ENCODE peak calls at places on chromosomes 3 and 15, in eight cellular contexts. One of them, this sample, is unnamed.

GRCh38 chr15:78204351-78205309 is 29.7 kb downstream of the ACSBG1 start:
- DNase-seq in gastrocnemius medialis: peak; percentile 52
- DNase-seq in activated CD8-positive, alpha-beta memory T cell treated with anti-CD3 and anti-CD28 coated beads for 48 hours: no peak
- DNase-seq in stimulated activated CD4-positive, alpha-beta T cell treated with anti-CD3 and anti-CD28 coated beads, Interleukin-2, amount 100 ng/mL, for 48 hours: no peak
- DNase-seq in hippocampal formation: peak; percentile 59
- DNase-seq in activated T-cell treated with anti-CD3 and anti-CD28 coated beads for 48 hours: no peak
- DNase-seq in HTR-8/SVneo: no peak
- DNase-seq in heart left ventricle: peak; percentile 73
- DNase-seq in this sample: no peak

GRCh38 chr3:14587733-14588360 is 47.7 kb upstream of the GRIP2 start:
- DNase-seq in gastrocnemius medialis: no peak
- DNase-seq in activated CD8-positive, alpha-beta memory T cell treated with anti-CD3 and anti-CD28 coated beads for 48 hours: no peak
- DNase-seq in stimulated activated CD4-positive, alpha-beta T cell treated with anti-CD3 and anti-CD28 coated beads, Interleukin-2, amount 100 ng/mL, for 48 hours: no peak
- DNase-seq in hippocampal formation: no peak
- DNase-seq in activated T-cell treated with anti-CD3 and anti-CD28 coated beads for 48 hours: no peak
- DNase-seq in HTR-8/SVneo: peak; percentile 60
- DNase-seq in heart left ventricle: no peak
- DNase-seq in this sample: no peak

GRCh38 chr3:154933581-154933980 is 146.5 kb upstream of the MME start:
- DNase-seq in gastrocnemius medialis: no peak
- DNase-seq in activated CD8-positive, alpha-beta memory T cell treated with anti-CD3 and anti-CD28 coated beads for 48 hours: no peak
- DNase-seq in stimulated activated CD4-positive, alpha-beta T cell treated with anti-CD3 and anti-CD28 coated beads, Interleukin-2, amount 100 ng/mL, for 48 hours: no peak
- DNase-seq in hippocampal formation: no peak
- DNase-seq in activated T-cell treated with anti-CD3 and anti-CD28 coated beads for 48 hours: no peak
- DNase-seq in HTR-8/SVneo: no peak
- DNase-seq in heart left ventricle: no peak
- DNase-seq in this sample: no peak

GRCh38 chr3:142963266-142964149 is at the start of gene PAQR9:
- DNase-seq in gastrocnemius medialis: no peak
- DNase-seq in activated CD8-positive, alpha-beta memory T cell treated with anti-CD3 and anti-CD28 coated beads for 48 hours: no peak
- DNase-seq in stimulated activated CD4-positive, alpha-beta T cell treated with anti-CD3 and anti-CD28 coated beads, Interleukin-2, amount 100 ng/mL, for 48 hours: peak; percentile 4
- DNase-seq in hippocampal formation: no peak
- DNase-seq in activated T-cell treated with anti-CD3 and anti-CD28 coated beads for 48 hours: no peak
- DNase-seq in HTR-8/SVneo: peak; percentile 18
- DNase-seq in heart left ventricle: peak; percentile 39
- DNase-seq in this sample: no peak

GRCh38 chr15:101489633-101490407 is at the start of gene PCSK6:
- DNase-seq in gastrocnemius medialis: no peak
- DNase-seq in activated CD8-positive, alpha-beta memory T cell treated with anti-CD3 and anti-CD28 coated beads for 48 hours: no peak
- DNase-seq in stimulated activated CD4-positive, alpha-beta T cell treated with anti-CD3 and anti-CD28 coated beads, Interleukin-2, amount 100 ng/mL, for 48 hours: no peak
- DNase-seq in hippocampal formation: no peak
- DNase-seq in activated T-cell treated with anti-CD3 and anti-CD28 coated beads for 48 hours: no peak
- DNase-seq in HTR-8/SVneo: no peak
- DNase-seq in heart left ventricle: peak; percentile 47
- DNase-seq in this sample: no peak

GRCh38 chr3:32203854-32204253 is 34.6 kb upstream of the CMTM8 start:
- DNase-seq in gastrocnemius medialis: no peak
- DNase-seq in activated CD8-positive, alpha-beta memory T cell treated with anti-CD3 and anti-CD28 coated beads for 48 hours: no peak
- DNase-seq in stimulated activated CD4-positive, alpha-beta T cell treated with anti-CD3 and anti-CD28 coated beads, Interleukin-2, amount 100 ng/mL, for 48 hours: no peak
- DNase-seq in hippocampal formation: no peak
- DNase-seq in activated T-cell treated with anti-CD3 and anti-CD28 coated beads for 48 hours: no peak
- DNase-seq in HTR-8/SVneo: peak; percentile 14
- DNase-seq in heart left ventricle: no peak
- DNase-seq in this sample: no peak

GRCh38 chr3:100796556-100796955 is 87.3 kb downstream of the TFG start:
- DNase-seq in gastrocnemius medialis: no peak
- DNase-seq in activated CD8-positive, alpha-beta memory T cell treated with anti-CD3 and anti-CD28 coated beads for 48 hours: no peak
- DNase-seq in stimulated activated CD4-positive, alpha-beta T cell treated with anti-CD3 and anti-CD28 coated beads, Interleukin-2, amount 100 ng/mL, for 48 hours: no peak
- DNase-seq in hippocampal formation: no peak
- DNase-seq in activated T-cell treated with anti-CD3 and anti-CD28 coated beads for 48 hours: no peak
- DNase-seq in HTR-8/SVneo: no peak
- DNase-seq in heart left ventricle: no peak
- DNase-seq in this sample: no peak

GRCh38 chr3:58308728-58309127 is 2.4 kb downstream of the HTD2 start:
- DNase-seq in gastrocnemius medialis: peak; percentile 17
- DNase-seq in activated CD8-positive, alpha-beta memory T cell treated with anti-CD3 and anti-CD28 coated beads for 48 hours: no peak
- DNase-seq in stimulated activated CD4-positive, alpha-beta T cell treated with anti-CD3 and anti-CD28 coated beads, Interleukin-2, amount 100 ng/mL, for 48 hours: no peak
- DNase-seq in hippocampal formation: no peak
- DNase-seq in activated T-cell treated with anti-CD3 and anti-CD28 coated beads for 48 hours: no peak
- DNase-seq in HTR-8/SVneo: no peak
- DNase-seq in heart left ventricle: no peak
- DNase-seq in this sample: no peak

GRCh38 chr3:123611077-123611476 is 26.2 kb upstream of the HACD2 start:
- DNase-seq in gastrocnemius medialis: no peak
- DNase-seq in activated CD8-positive, alpha-beta memory T cell treated with anti-CD3 and anti-CD28 coated beads for 48 hours: no peak
- DNase-seq in stimulated activated CD4-positive, alpha-beta T cell treated with anti-CD3 and anti-CD28 coated beads, Interleukin-2, amount 100 ng/mL, for 48 hours: no peak
- DNase-seq in hippocampal formation: no peak
- DNase-seq in activated T-cell treated with anti-CD3 and anti-CD28 coated beads for 48 hours: no peak
- DNase-seq in HTR-8/SVneo: no peak
- DNase-seq in heart left ventricle: no peak
- DNase-seq in this sample: no peak

GRCh38 chr3:99966657-99967420 is 147.5 kb downstream of the FILIP1L start:
- DNase-seq in gastrocnemius medialis: peak; percentile 53
- DNase-seq in activated CD8-positive, alpha-beta memory T cell treated with anti-CD3 and anti-CD28 coated beads for 48 hours: no peak
- DNase-seq in stimulated activated CD4-positive, alpha-beta T cell treated with anti-CD3 and anti-CD28 coated beads, Interleukin-2, amount 100 ng/mL, for 48 hours: no peak
- DNase-seq in hippocampal formation: no peak
- DNase-seq in activated T-cell treated with anti-CD3 and anti-CD28 coated beads for 48 hours: no peak
- DNase-seq in HTR-8/SVneo: no peak
- DNase-seq in heart left ventricle: no peak
- DNase-seq in this sample: no peak

GRCh38 chr3:158492685-158493084 is 78.3 kb upstream of the MLF1 start:
- DNase-seq in gastrocnemius medialis: no peak
- DNase-seq in activated CD8-positive, alpha-beta memory T cell treated with anti-CD3 and anti-CD28 coated beads for 48 hours: no peak
- DNase-seq in stimulated activated CD4-positive, alpha-beta T cell treated with anti-CD3 and anti-CD28 coated beads, Interleukin-2, amount 100 ng/mL, for 48 hours: no peak
- DNase-seq in hippocampal formation: no peak
- DNase-seq in activated T-cell treated with anti-CD3 and anti-CD28 coated beads for 48 hours: no peak
- DNase-seq in HTR-8/SVneo: no peak
- DNase-seq in heart left ventricle: no peak
- DNase-seq in this sample: no peak

GRCh38 chr3:58824285-58824684 is 157.7 kb upstream of the FAM3D start:
- DNase-seq in gastrocnemius medialis: no peak
- DNase-seq in activated CD8-positive, alpha-beta memory T cell treated with anti-CD3 and anti-CD28 coated beads for 48 hours: peak; percentile 1
- DNase-seq in stimulated activated CD4-positive, alpha-beta T cell treated with anti-CD3 and anti-CD28 coated beads, Interleukin-2, amount 100 ng/mL, for 48 hours: peak; percentile 16
- DNase-seq in hippocampal formation: peak; percentile 23
- DNase-seq in activated T-cell treated with anti-CD3 and anti-CD28 coated beads for 48 hours: peak; percentile 6
- DNase-seq in HTR-8/SVneo: peak; percentile 22
- DNase-seq in heart left ventricle: peak; percentile 22
- DNase-seq in this sample: peak; percentile 24

GRCh38 chr15:66569461-66570137 is 3.8 kb upstream of the LCTL start:
- DNase-seq in gastrocnemius medialis: no peak
- DNase-seq in activated CD8-positive, alpha-beta memory T cell treated with anti-CD3 and anti-CD28 coated beads for 48 hours: no peak
- DNase-seq in stimulated activated CD4-positive, alpha-beta T cell treated with anti-CD3 and anti-CD28 coated beads, Interleukin-2, amount 100 ng/mL, for 48 hours: no peak
- DNase-seq in hippocampal formation: no peak
- DNase-seq in activated T-cell treated with anti-CD3 and anti-CD28 coated beads for 48 hours: no peak
- DNase-seq in HTR-8/SVneo: no peak
- DNase-seq in heart left ventricle: no peak
- DNase-seq in this sample: no peak

GRCh38 chr3:156305672-156306071 is 185.3 kb downstream of the KCNAB1 start:
- DNase-seq in gastrocnemius medialis: no peak
- DNase-seq in activated CD8-positive, alpha-beta memory T cell treated with anti-CD3 and anti-CD28 coated beads for 48 hours: no peak
- DNase-seq in stimulated activated CD4-positive, alpha-beta T cell treated with anti-CD3 and anti-CD28 coated beads, Interleukin-2, amount 100 ng/mL, for 48 hours: no peak
- DNase-seq in hippocampal formation: no peak
- DNase-seq in activated T-cell treated with anti-CD3 and anti-CD28 coated beads for 48 hours: no peak
- DNase-seq in HTR-8/SVneo: no peak
- DNase-seq in heart left ventricle: no peak
- DNase-seq in this sample: no peak

GRCh38 chr15:101445562-101446526 is 43.7 kb downstream of the PCSK6 start:
- DNase-seq in gastrocnemius medialis: peak; percentile 50
- DNase-seq in activated CD8-positive, alpha-beta memory T cell treated with anti-CD3 and anti-CD28 coated beads for 48 hours: no peak
- DNase-seq in stimulated activated CD4-positive, alpha-beta T cell treated with anti-CD3 and anti-CD28 coated beads, Interleukin-2, amount 100 ng/mL, for 48 hours: no peak
- DNase-seq in hippocampal formation: no peak
- DNase-seq in activated T-cell treated with anti-CD3 and anti-CD28 coated beads for 48 hours: no peak
- DNase-seq in HTR-8/SVneo: peak; percentile 24
- DNase-seq in heart left ventricle: peak; percentile 88
- DNase-seq in this sample: no peak

GRCh38 chr15:43958894-43959330 is 132.1 kb downstream of the WDR76 start:
- DNase-seq in gastrocnemius medialis: no peak
- DNase-seq in activated CD8-positive, alpha-beta memory T cell treated with anti-CD3 and anti-CD28 coated beads for 48 hours: no peak
- DNase-seq in stimulated activated CD4-positive, alpha-beta T cell treated with anti-CD3 and anti-CD28 coated beads, Interleukin-2, amount 100 ng/mL, for 48 hours: no peak
- DNase-seq in hippocampal formation: no peak
- DNase-seq in activated T-cell treated with anti-CD3 and anti-CD28 coated beads for 48 hours: no peak
- DNase-seq in HTR-8/SVneo: no peak
- DNase-seq in heart left ventricle: no peak
- DNase-seq in this sample: no peak

GRCh38 chr3:34382859-34383258 is 584.4 kb downstream of the PDCD6IP start:
- DNase-seq in gastrocnemius medialis: no peak
- DNase-seq in activated CD8-positive, alpha-beta memory T cell treated with anti-CD3 and anti-CD28 coated beads for 48 hours: no peak
- DNase-seq in stimulated activated CD4-positive, alpha-beta T cell treated with anti-CD3 and anti-CD28 coated beads, Interleukin-2, amount 100 ng/mL, for 48 hours: no peak
- DNase-seq in hippocampal formation: no peak
- DNase-seq in activated T-cell treated with anti-CD3 and anti-CD28 coated beads for 48 hours: no peak
- DNase-seq in HTR-8/SVneo: no peak
- DNase-seq in heart left ventricle: no peak
- DNase-seq in this sample: no peak

GRCh38 chr15:31276596-31277298 is 49.9 kb upstream of the KLF13 start:
- DNase-seq in gastrocnemius medialis: no peak
- DNase-seq in activated CD8-positive, alpha-beta memory T cell treated with anti-CD3 and anti-CD28 coated beads for 48 hours: no peak
- DNase-seq in stimulated activated CD4-positive, alpha-beta T cell treated with anti-CD3 and anti-CD28 coated beads, Interleukin-2, amount 100 ng/mL, for 48 hours: no peak
- DNase-seq in hippocampal formation: no peak
- DNase-seq in activated T-cell treated with anti-CD3 and anti-CD28 coated beads for 48 hours: no peak
- DNase-seq in HTR-8/SVneo: no peak
- DNase-seq in heart left ventricle: no peak
- DNase-seq in this sample: no peak

GRCh38 chr15:85403745-85404144 is 23.3 kb downstream of the AKAP13 start:
- DNase-seq in gastrocnemius medialis: peak; percentile 32
- DNase-seq in activated CD8-positive, alpha-beta memory T cell treated with anti-CD3 and anti-CD28 coated beads for 48 hours: no peak
- DNase-seq in stimulated activated CD4-positive, alpha-beta T cell treated with anti-CD3 and anti-CD28 coated beads, Interleukin-2, amount 100 ng/mL, for 48 hours: no peak
- DNase-seq in hippocampal formation: no peak
- DNase-seq in activated T-cell treated with anti-CD3 and anti-CD28 coated beads for 48 hours: no peak
- DNase-seq in HTR-8/SVneo: no peak
- DNase-seq in heart left ventricle: no peak
- DNase-seq in this sample: no peak

GRCh38 chr3:87336761-87337160 is 60.4 kb upstream of the POU1F1 start:
- DNase-seq in gastrocnemius medialis: no peak
- DNase-seq in activated CD8-positive, alpha-beta memory T cell treated with anti-CD3 and anti-CD28 coated beads for 48 hours: no peak
- DNase-seq in stimulated activated CD4-positive, alpha-beta T cell treated with anti-CD3 and anti-CD28 coated beads, Interleukin-2, amount 100 ng/mL, for 48 hours: no peak
- DNase-seq in hippocampal formation: no peak
- DNase-seq in activated T-cell treated with anti-CD3 and anti-CD28 coated beads for 48 hours: no peak
- DNase-seq in HTR-8/SVneo: no peak
- DNase-seq in heart left ventricle: no peak
- DNase-seq in this sample: no peak

GRCh38 chr3:30146978-30147377 is 459.4 kb upstream of the TGFBR2 start:
- DNase-seq in gastrocnemius medialis: no peak
- DNase-seq in activated CD8-positive, alpha-beta memory T cell treated with anti-CD3 and anti-CD28 coated beads for 48 hours: no peak
- DNase-seq in stimulated activated CD4-positive, alpha-beta T cell treated with anti-CD3 and anti-CD28 coated beads, Interleukin-2, amount 100 ng/mL, for 48 hours: no peak
- DNase-seq in hippocampal formation: no peak
- DNase-seq in activated T-cell treated with anti-CD3 and anti-CD28 coated beads for 48 hours: no peak
- DNase-seq in HTR-8/SVneo: no peak
- DNase-seq in heart left ventricle: no peak
- DNase-seq in this sample: no peak

GRCh38 chr3:37904614-37905047 is 43.0 kb downstream of the CTDSPL start:
- DNase-seq in gastrocnemius medialis: no peak
- DNase-seq in activated CD8-positive, alpha-beta memory T cell treated with anti-CD3 and anti-CD28 coated beads for 48 hours: no peak
- DNase-seq in stimulated activated CD4-positive, alpha-beta T cell treated with anti-CD3 and anti-CD28 coated beads, Interleukin-2, amount 100 ng/mL, for 48 hours: no peak
- DNase-seq in hippocampal formation: no peak
- DNase-seq in activated T-cell treated with anti-CD3 and anti-CD28 coated beads for 48 hours: no peak
- DNase-seq in HTR-8/SVneo: no peak
- DNase-seq in heart left ventricle: no peak
- DNase-seq in this sample: no peak

GRCh38 chr15:61702224-61703120 is 357.8 kb downstream of the VPS13C start:
- DNase-seq in gastrocnemius medialis: peak; percentile 95
- DNase-seq in activated CD8-positive, alpha-beta memory T cell treated with anti-CD3 and anti-CD28 coated beads for 48 hours: no peak
- DNase-seq in stimulated activated CD4-positive, alpha-beta T cell treated with anti-CD3 and anti-CD28 coated beads, Interleukin-2, amount 100 ng/mL, for 48 hours: no peak
- DNase-seq in hippocampal formation: no peak
- DNase-seq in activated T-cell treated with anti-CD3 and anti-CD28 coated beads for 48 hours: no peak
- DNase-seq in HTR-8/SVneo: no peak
- DNase-seq in heart left ventricle: no peak
- DNase-seq in this sample: no peak

GRCh38 chr15:49843725-49844124 is 222.9 kb downstream of the DTWD1 start:
- DNase-seq in gastrocnemius medialis: no peak
- DNase-seq in activated CD8-positive, alpha-beta memory T cell treated with anti-CD3 and anti-CD28 coated beads for 48 hours: no peak
- DNase-seq in stimulated activated CD4-positive, alpha-beta T cell treated with anti-CD3 and anti-CD28 coated beads, Interleukin-2, amount 100 ng/mL, for 48 hours: no peak
- DNase-seq in hippocampal formation: no peak
- DNase-seq in activated T-cell treated with anti-CD3 and anti-CD28 coated beads for 48 hours: no peak
- DNase-seq in HTR-8/SVneo: no peak
- DNase-seq in heart left ventricle: no peak
- DNase-seq in this sample: no peak

GRCh38 chr3:122640437-122640999 is 40.1 kb upstream of the PARP14 start:
- DNase-seq in gastrocnemius medialis: no peak
- DNase-seq in activated CD8-positive, alpha-beta memory T cell treated with anti-CD3 and anti-CD28 coated beads for 48 hours: no peak
- DNase-seq in stimulated activated CD4-positive, alpha-beta T cell treated with anti-CD3 and anti-CD28 coated beads, Interleukin-2, amount 100 ng/mL, for 48 hours: no peak
- DNase-seq in hippocampal formation: no peak
- DNase-seq in activated T-cell treated with anti-CD3 and anti-CD28 coated beads for 48 hours: no peak
- DNase-seq in HTR-8/SVneo: no peak
- DNase-seq in heart left ventricle: no peak
- DNase-seq in this sample: no peak

GRCh38 chr15:90994059-90994416 is 297 bp downstream of the PRC1 start:
- DNase-seq in gastrocnemius medialis: no peak
- DNase-seq in activated CD8-positive, alpha-beta memory T cell treated with anti-CD3 and anti-CD28 coated beads for 48 hours: no peak
- DNase-seq in stimulated activated CD4-positive, alpha-beta T cell treated with anti-CD3 and anti-CD28 coated beads, Interleukin-2, amount 100 ng/mL, for 48 hours: no peak
- DNase-seq in hippocampal formation: no peak
- DNase-seq in activated T-cell treated with anti-CD3 and anti-CD28 coated beads for 48 hours: peak; percentile 3
- DNase-seq in HTR-8/SVneo: no peak
- DNase-seq in heart left ventricle: no peak
- DNase-seq in this sample: no peak

GRCh38 chr3:58120075-58120812 is 90.5 kb downstream of the DNASE1L3 start:
- DNase-seq in gastrocnemius medialis: no peak
- DNase-seq in activated CD8-positive, alpha-beta memory T cell treated with anti-CD3 and anti-CD28 coated beads for 48 hours: no peak
- DNase-seq in stimulated activated CD4-positive, alpha-beta T cell treated with anti-CD3 and anti-CD28 coated beads, Interleukin-2, amount 100 ng/mL, for 48 hours: no peak
- DNase-seq in hippocampal formation: no peak
- DNase-seq in activated T-cell treated with anti-CD3 and anti-CD28 coated beads for 48 hours: no peak
- DNase-seq in HTR-8/SVneo: no peak
- DNase-seq in heart left ventricle: peak; percentile 35
- DNase-seq in this sample: no peak

GRCh38 chr15:85691350-85692240 is 103.1 kb downstream of the KLHL25 start:
- DNase-seq in gastrocnemius medialis: no peak
- DNase-seq in activated CD8-positive, alpha-beta memory T cell treated with anti-CD3 and anti-CD28 coated beads for 48 hours: no peak
- DNase-seq in stimulated activated CD4-positive, alpha-beta T cell treated with anti-CD3 and anti-CD28 coated beads, Interleukin-2, amount 100 ng/mL, for 48 hours: no peak
- DNase-seq in hippocampal formation: no peak
- DNase-seq in activated T-cell treated with anti-CD3 and anti-CD28 coated beads for 48 hours: no peak
- DNase-seq in HTR-8/SVneo: no peak
- DNase-seq in heart left ventricle: no peak
- DNase-seq in this sample: no peak

GRCh38 chr3:65412591-65412990 is 626.1 kb downstream of the MAGI1 start:
- DNase-seq in gastrocnemius medialis: peak; percentile 68
- DNase-seq in activated CD8-positive, alpha-beta memory T cell treated with anti-CD3 and anti-CD28 coated beads for 48 hours: no peak
- DNase-seq in stimulated activated CD4-positive, alpha-beta T cell treated with anti-CD3 and anti-CD28 coated beads, Interleukin-2, amount 100 ng/mL, for 48 hours: no peak
- DNase-seq in hippocampal formation: no peak
- DNase-seq in activated T-cell treated with anti-CD3 and anti-CD28 coated beads for 48 hours: no peak
- DNase-seq in HTR-8/SVneo: no peak
- DNase-seq in heart left ventricle: peak; percentile 79
- DNase-seq in this sample: peak; percentile 4

GRCh38 chr3:46565113-46565490 is 1.0 kb downstream of the LRRC2 start:
- DNase-seq in gastrocnemius medialis: peak; percentile 51
- DNase-seq in activated CD8-positive, alpha-beta memory T cell treated with anti-CD3 and anti-CD28 coated beads for 48 hours: no peak
- DNase-seq in stimulated activated CD4-positive, alpha-beta T cell treated with anti-CD3 and anti-CD28 coated beads, Interleukin-2, amount 100 ng/mL, for 48 hours: no peak
- DNase-seq in hippocampal formation: no peak
- DNase-seq in activated T-cell treated with anti-CD3 and anti-CD28 coated beads for 48 hours: no peak
- DNase-seq in HTR-8/SVneo: no peak
- DNase-seq in heart left ventricle: no peak
- DNase-seq in this sample: no peak

GRCh38 chr15:70199601-70200000 is 101.9 kb upstream of the TLE3 start:
- DNase-seq in gastrocnemius medialis: no peak
- DNase-seq in activated CD8-positive, alpha-beta memory T cell treated with anti-CD3 and anti-CD28 coated beads for 48 hours: no peak
- DNase-seq in stimulated activated CD4-positive, alpha-beta T cell treated with anti-CD3 and anti-CD28 coated beads, Interleukin-2, amount 100 ng/mL, for 48 hours: no peak
- DNase-seq in hippocampal formation: no peak
- DNase-seq in activated T-cell treated with anti-CD3 and anti-CD28 coated beads for 48 hours: no peak
- DNase-seq in HTR-8/SVneo: no peak
- DNase-seq in heart left ventricle: no peak
- DNase-seq in this sample: no peak